ENCODE peak calls at places on chromosomes 6 and 20, in six cellular contexts. D is fibroblast of mammary gland, S is astrocyte of the spinal cord, B is colonic mucosa, H is tibial artery, C is AG04450. R is an unnamed sample.

GRCh38 chr20:40481337-40481736 is 207.7 kb downstream of the MAFB start:
- DNase-seq in D (peak; percentile 45), S (no peak), B (no peak), H (no peak), C (no peak), R (no peak)

GRCh38 chr6:106939208-106939607 is 35.3 kb downstream of the CD24 start:
- DNase-seq in D (no peak), S (no peak), B (no peak), H (no peak), C (no peak), R (no peak)

GRCh38 chr6:32218167-32218566 is 5.7 kb downstream of the NOTCH4 start:
- DNase-seq in D (no peak), S (no peak), B (no peak), H (no peak), C (no peak), R (no peak)

GRCh38 chr20:15951711-15952110 is 621.5 kb downstream of the KIF16B start:
- DNase-seq in D (peak; percentile 8), S (no peak), B (no peak), H (no peak), C (no peak), R (no peak)

GRCh38 chr20:46246527-46246926 is 61.8 kb downstream of the CDH22 start:
- DNase-seq in D (no peak), S (no peak), B (no peak), H (no peak), C (no peak), R (no peak)

GRCh38 chr20:8721098-8721497 is 347.8 kb upstream of the PLCB4 start:
- DNase-seq in D (peak; percentile 70), S (peak; percentile 63), B (peak; percentile 21), H (peak; percentile 47), C (peak; percentile 47), R (peak; percentile 21)

GRCh38 chr6:168117942-168118341 is 38.9 kb upstream of the FRMD1 start:
- DNase-seq in D (no peak), S (no peak), B (no peak), H (no peak), C (no peak), R (no peak)

GRCh38 chr6:138996524-138996923 is 8.5 kb upstream of the REPS1 start:
- DNase-seq in D (no peak), S (no peak), B (peak; percentile 40), H (no peak), C (no peak), R (no peak)

GRCh38 chr6:112470396-112470795 is 123.3 kb downstream of the RFPL4B start:
- DNase-seq in D (no peak), S (no peak), B (no peak), H (no peak), C (no peak), R (no peak)

GRCh38 chr6:13328875-13329183 is 492 bp upstream of the TBC1D7 start:
- DNase-seq in D (no peak), S (no peak), B (no peak), H (no peak), C (no peak), R (no peak)

GRCh38 chr6:109455161-109455501 is 441 bp downstream of the MICAL1 start:
- DNase-seq in D (no peak), S (no peak), B (no peak), H (no peak), C (no peak), R (no peak)

GRCh38 chr20:62141397-62142251 is 1.6 kb downstream of the PSMA7 start:
- DNase-seq in D (peak; percentile 54), S (peak; percentile 15), B (no peak), H (no peak), C (no peak), R (no peak)

GRCh38 chr20:40687384-40688128 is 1.5 kb downstream of the MAFB start:
- DNase-seq in D (peak; percentile 16), S (no peak), B (no peak), H (no peak), C (no peak), R (no peak)

GRCh38 chr6:43799671-43800623 is 29.9 kb downstream of the VEGFA start:
- DNase-seq in D (no peak), S (no peak), B (peak; percentile 44), H (no peak), C (no peak), R (no peak)

GRCh38 chr6:170583736-170584180 is 679 bp downstream of the PDCD2 start:
- DNase-seq in D (no peak), S (peak; percentile 32), B (no peak), H (no peak), C (no peak), R (no peak)

GRCh38 chr6:49541210-49541724 is 9.2 kb upstream of the C6orf141 start:
- DNase-seq in D (peak; percentile 93), S (peak; percentile 74), B (no peak), H (no peak), C (peak; percentile 18), R (peak; percentile 88)

GRCh38 chr20:51132286-51132810 is 109.4 kb upstream of the KCNG1 start:
- DNase-seq in D (peak; percentile 14), S (peak; percentile 34), B (peak; percentile 79), H (no peak), C (no peak), R (no peak)

GRCh38 chr20:37298190-37298939 is 8.9 kb downstream of the MANBAL start:
- DNase-seq in D (peak; percentile 83), S (no peak), B (no peak), H (peak; percentile 54), C (no peak), R (peak; percentile 43)

GRCh38 chr20:61520076-61520639 is 268.1 kb downstream of the CDH4 start:
- DNase-seq in D (no peak), S (no peak), B (no peak), H (no peak), C (no peak), R (no peak)

GRCh38 chr6:35972471-35972985 is 51.6 kb upstream of the SRPK1 start:
- DNase-seq in D (no peak), S (no peak), B (no peak), H (no peak), C (no peak), R (no peak)

GRCh38 chr6:166798652-166799051 is 157.7 kb downstream of the RNASET2 start:
- DNase-seq in D (no peak), S (no peak), B (no peak), H (no peak), C (no peak), R (no peak)

GRCh38 chr6:72740135-72740534 is 118.3 kb downstream of the KCNQ5 start:
- DNase-seq in D (no peak), S (no peak), B (no peak), H (no peak), C (no peak), R (no peak)

GRCh38 chr6:105318660-105319059 is 84.2 kb downstream of the PREP start:
- DNase-seq in D (peak; percentile 80), S (peak; percentile 67), B (no peak), H (no peak), C (no peak), R (no peak)

GRCh38 chr20:47949230-47949629 is 163.9 kb upstream of the SULF2 start:
- DNase-seq in D (no peak), S (no peak), B (no peak), H (no peak), C (no peak), R (no peak)

GRCh38 chr6:85459224-85459901 is 9.5 kb downstream of the NT5E start:
- DNase-seq in D (peak; percentile 95), S (peak; percentile 91), B (no peak), H (no peak), C (peak; percentile 45), R (peak; percentile 83)

GRCh38 chr6:7919871-7920270 is 9.3 kb upstream of the TXNDC5 start:
- DNase-seq in D (peak; percentile 94), S (peak; percentile 29), B (no peak), H (no peak), C (no peak), R (peak; percentile 51)

GRCh38 chr6:143496974-143497373 is 14.5 kb downstream of the FUCA2 start:
- DNase-seq in D (no peak), S (no peak), B (no peak), H (no peak), C (no peak), R (no peak)

GRCh38 chr6:138253731-138254130 is 35.4 kb upstream of the PBOV1 start:
- DNase-seq in D (no peak), S (no peak), B (no peak), H (no peak), C (no peak), R (no peak)

GRCh38 chr20:12924126-12924525 is 84.6 kb upstream of the SPTLC3 start:
- DNase-seq in D (no peak), S (no peak), B (no peak), H (no peak), C (no peak), R (no peak)

GRCh38 chr20:36493801-36494114 is 47.6 kb upstream of the MYL9 start:
- DNase-seq in D (peak; percentile 92), S (peak; percentile 89), B (peak; percentile 38), H (peak; percentile 75), C (peak; percentile 45), R (peak; percentile 35)

DNA sequence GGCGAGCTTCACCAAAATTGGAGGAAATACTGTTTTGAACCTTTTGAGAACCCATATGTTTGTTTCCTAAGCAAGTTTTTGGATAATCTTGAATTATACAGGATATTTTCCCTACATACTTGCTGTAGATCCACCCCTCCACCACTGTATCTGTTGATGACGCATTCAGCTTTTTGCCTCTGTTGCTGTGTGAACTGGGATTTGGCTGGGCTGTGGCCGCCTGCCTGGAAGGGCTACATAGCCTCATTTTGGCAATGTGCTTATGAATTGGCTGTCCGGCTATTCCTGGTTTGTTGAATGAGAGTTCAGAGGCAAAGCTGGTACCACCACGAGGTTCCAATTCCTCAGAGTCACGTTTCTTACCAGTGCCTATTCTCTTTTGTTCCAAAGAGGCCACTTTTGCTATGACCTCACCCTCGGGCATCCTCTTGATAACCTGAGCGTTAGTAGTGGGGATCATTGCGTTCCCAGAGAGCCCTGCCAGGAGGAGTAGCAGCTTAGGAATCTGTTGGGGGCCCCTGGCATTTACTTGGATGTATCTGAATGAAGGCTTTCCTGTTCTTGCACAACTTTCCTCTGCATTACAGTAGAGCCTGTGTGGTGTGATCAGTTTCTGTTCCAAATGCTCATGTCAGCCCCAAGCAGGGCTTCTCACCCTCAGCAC is 6.4 kb downstream of the FAM83D start:
- DNase-seq in D (peak; percentile 56), S (peak; percentile 15), B (no peak), H (no peak), C (peak; percentile 7), R (peak; percentile 24)
- H3K4me3 ChIP-seq in D (no peak overlapping the region), S (no peak overlapping the region), B (no peak overlapping the region), H (no peak overlapping the region), C (no peak overlapping the region), R (no peak overlapping the region)

DNA sequence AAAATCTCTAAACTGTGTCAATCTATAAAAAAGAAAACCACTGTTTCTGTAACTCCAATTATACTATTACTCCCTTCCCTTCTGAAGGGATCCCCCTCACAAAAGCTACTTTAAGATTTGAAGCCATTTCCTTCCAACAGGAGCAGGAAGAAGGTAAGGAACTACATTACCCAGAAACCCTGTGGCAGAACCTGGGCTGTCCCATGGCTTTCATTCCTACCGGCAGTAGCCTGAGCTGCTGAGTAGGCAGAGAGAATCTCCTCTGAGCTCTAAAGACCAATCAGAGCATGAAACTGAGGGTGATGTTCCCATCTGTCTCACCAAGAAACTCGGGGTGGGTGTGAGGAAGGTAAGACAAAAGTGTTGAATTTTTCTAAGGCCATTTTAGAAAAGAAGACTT is 108.0 kb upstream of the LRFN2 start:
- DNase-seq in D (peak; percentile 2), S (no peak), B (no peak), H (no peak), C (no peak), R (no peak)
- H3K4me3 ChIP-seq in D (no peak overlapping the region), S (no peak overlapping the region), B (no peak overlapping the region), H (no peak overlapping the region), C (no peak overlapping the region), R (no peak overlapping the region)

GRCh38 chr20:17014217-17014616 is 212.6 kb upstream of the PCSK2 start:
- DNase-seq in D (no peak), S (no peak), B (no peak), H (no peak), C (no peak), R (no peak)
- H3K4me3 ChIP-seq in D (no peak overlapping the region), S (no peak overlapping the region), B (no peak overlapping the region), H (no peak overlapping the region), C (no peak overlapping the region), R (no peak overlapping the region)

GRCh38 chr6:33420493-33421343 is 853 bp downstream of the SYNGAP1 start:
- DNase-seq in D (no peak), S (no peak), B (no peak), H (no peak), C (no peak), R (no peak)
- H3K4me3 ChIP-seq in D (peak overlapping the region; percentile 47), S (peak overlapping the region; percentile 47), B (no peak overlapping the region), H (peak overlapping the region; percentile 54), C (peak overlapping the region; percentile 64), R (peak overlapping the region; percentile 55)